ENCODE peak calls at places on chromosomes 1 and 21, in nine cellular contexts. One of them, this sample, is unnamed.

GRCh38 chr21:32641715-32642698 is 29.8 kb upstream of the CFAP298 start:
- DNase-seq in GM12878: no peak
- DNase-seq in choroid plexus epithelial cell: no peak
- DNase-seq in GM20000: no peak
- DNase-seq in RWPE1: no peak
- DNase-seq in thyroid gland: no peak
- DNase-seq in cardiac muscle cell: no peak
- DNase-seq in ascending aorta: no peak
- DNase-seq in stomach: no peak
- DNase-seq in this sample: no peak

GRCh38 chr1:221567859-221568507 is 173.9 kb downstream of the DUSP10 start:
- DNase-seq in GM12878: no peak
- DNase-seq in choroid plexus epithelial cell: no peak
- DNase-seq in GM20000: no peak
- DNase-seq in RWPE1: no peak
- DNase-seq in thyroid gland: no peak
- DNase-seq in cardiac muscle cell: no peak
- DNase-seq in ascending aorta: no peak
- DNase-seq in stomach: no peak
- DNase-seq in this sample: no peak

GRCh38 chr1:3249846-3250501 is 181.0 kb downstream of the PRDM16 start:
- DNase-seq in GM12878: no peak
- DNase-seq in choroid plexus epithelial cell: no peak
- DNase-seq in GM20000: no peak
- DNase-seq in RWPE1: no peak
- DNase-seq in thyroid gland: no peak
- DNase-seq in cardiac muscle cell: no peak
- DNase-seq in ascending aorta: no peak
- DNase-seq in stomach: peak
- DNase-seq in this sample: no peak

GRCh38 chr1:184152944-184153343 is 101.4 kb downstream of the TSEN15 start:
- DNase-seq in GM12878: no peak
- DNase-seq in choroid plexus epithelial cell: no peak
- DNase-seq in GM20000: no peak
- DNase-seq in RWPE1: no peak
- DNase-seq in thyroid gland: no peak
- DNase-seq in cardiac muscle cell: no peak
- DNase-seq in ascending aorta: no peak
- DNase-seq in stomach: no peak
- DNase-seq in this sample: no peak

GRCh38 chr1:11525151-11525505 is 46.2 kb downstream of the DISP3 start:
- DNase-seq in GM12878: no peak
- DNase-seq in choroid plexus epithelial cell: no peak
- DNase-seq in GM20000: no peak
- DNase-seq in RWPE1: no peak
- DNase-seq in thyroid gland: no peak
- DNase-seq in cardiac muscle cell: no peak
- DNase-seq in ascending aorta: no peak
- DNase-seq in stomach: no peak
- DNase-seq in this sample: no peak

GRCh38 chr1:52925571-52926005 is 1.5 kb upstream of the SCP2 start:
- DNase-seq in GM12878: no peak
- DNase-seq in choroid plexus epithelial cell: peak
- DNase-seq in GM20000: no peak
- DNase-seq in RWPE1: no peak
- DNase-seq in thyroid gland: peak
- DNase-seq in cardiac muscle cell: no peak
- DNase-seq in ascending aorta: no peak
- DNase-seq in stomach: no peak
- DNase-seq in this sample: no peak

GRCh38 chr1:27536004-27536757 is 46.2 kb upstream of the WASF2 start:
- DNase-seq in GM12878: no peak
- DNase-seq in choroid plexus epithelial cell: no peak
- DNase-seq in GM20000: no peak
- DNase-seq in RWPE1: no peak
- DNase-seq in thyroid gland: no peak
- DNase-seq in cardiac muscle cell: no peak
- DNase-seq in ascending aorta: no peak
- DNase-seq in stomach: no peak
- DNase-seq in this sample: no peak

GRCh38 chr1:196400478-196401453 is 207.5 kb downstream of the KCNT2 start:
- DNase-seq in GM12878: no peak
- DNase-seq in choroid plexus epithelial cell: peak
- DNase-seq in GM20000: no peak
- DNase-seq in RWPE1: no peak
- DNase-seq in thyroid gland: peak
- DNase-seq in cardiac muscle cell: no peak
- DNase-seq in ascending aorta: no peak
- DNase-seq in stomach: no peak
- DNase-seq in this sample: no peak

GRCh38 chr1:24117722-24118409 is 5.9 kb upstream of the MYOM3 start:
- DNase-seq in GM12878: no peak
- DNase-seq in choroid plexus epithelial cell: peak
- DNase-seq in GM20000: no peak
- DNase-seq in RWPE1: peak
- DNase-seq in thyroid gland: no peak
- DNase-seq in cardiac muscle cell: no peak
- DNase-seq in ascending aorta: no peak
- DNase-seq in stomach: peak
- DNase-seq in this sample: no peak

GRCh38 chr1:10835423-10836421 is 39.3 kb upstream of the CASZ1 start:
- DNase-seq in GM12878: no peak
- DNase-seq in choroid plexus epithelial cell: peak
- DNase-seq in GM20000: no peak
- DNase-seq in RWPE1: peak
- DNase-seq in thyroid gland: peak
- DNase-seq in cardiac muscle cell: peak
- DNase-seq in ascending aorta: no peak
- DNase-seq in stomach: peak
- DNase-seq in this sample: peak

GRCh38 chr1:29249170-29249691 is 12.9 kb downstream of the PTPRU start:
- DNase-seq in GM12878: no peak
- DNase-seq in choroid plexus epithelial cell: peak
- DNase-seq in GM20000: no peak
- DNase-seq in RWPE1: no peak
- DNase-seq in thyroid gland: no peak
- DNase-seq in cardiac muscle cell: no peak
- DNase-seq in ascending aorta: no peak
- DNase-seq in stomach: no peak
- DNase-seq in this sample: peak

GRCh38 chr21:44950016-44950326 is 10.1 kb downstream of the SLX9 start:
- DNase-seq in GM12878: no peak
- DNase-seq in choroid plexus epithelial cell: no peak
- DNase-seq in GM20000: no peak
- DNase-seq in RWPE1: no peak
- DNase-seq in thyroid gland: no peak
- DNase-seq in cardiac muscle cell: no peak
- DNase-seq in ascending aorta: no peak
- DNase-seq in stomach: no peak
- DNase-seq in this sample: no peak
- TF ChIP-seq CTCF in GM12878: no peak
- TF ChIP-seq CTCF in choroid plexus epithelial cell: no peak
- TF ChIP-seq CTCF in GM20000: no peak
- TF ChIP-seq CTCF in RWPE1: no peak
- TF ChIP-seq CTCF in thyroid gland: no peak
- TF ChIP-seq CTCF in cardiac muscle cell: no peak
- TF ChIP-seq CTCF in ascending aorta: no peak
- TF ChIP-seq CTCF in stomach: no peak
- TF ChIP-seq CTCF in this sample: peak

DNA sequence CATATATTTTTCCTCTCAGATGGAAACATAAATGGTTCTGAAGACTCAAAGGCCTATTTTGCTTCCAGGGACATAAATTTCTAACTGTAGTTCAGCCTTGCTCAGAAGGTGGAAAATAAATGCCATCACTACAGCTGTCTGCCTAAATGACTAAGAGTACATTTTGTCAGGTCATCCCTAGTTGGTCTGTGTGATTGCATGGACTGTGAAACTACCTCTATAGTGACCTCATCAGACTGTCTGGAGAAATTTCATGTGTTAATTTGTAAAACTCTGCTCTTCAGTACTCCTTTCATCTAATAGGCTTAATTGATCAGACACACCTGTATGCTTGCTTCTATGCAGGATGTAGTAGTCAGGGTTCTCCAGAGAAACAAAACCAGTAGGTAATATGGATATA is 886.9 kb downstream of the AMY1C start:
- DNase-seq in GM12878: no peak
- DNase-seq in choroid plexus epithelial cell: no peak
- DNase-seq in GM20000: peak
- DNase-seq in RWPE1: peak
- DNase-seq in thyroid gland: no peak
- DNase-seq in cardiac muscle cell: no peak
- DNase-seq in ascending aorta: no peak
- DNase-seq in stomach: no peak
- DNase-seq in this sample: no peak
- TF ChIP-seq CTCF in GM12878: no peak
- TF ChIP-seq CTCF in choroid plexus epithelial cell: no peak
- TF ChIP-seq CTCF in GM20000: no peak
- TF ChIP-seq CTCF in RWPE1: no peak
- TF ChIP-seq CTCF in thyroid gland: no peak
- TF ChIP-seq CTCF in cardiac muscle cell: no peak
- TF ChIP-seq CTCF in ascending aorta: no peak
- TF ChIP-seq CTCF in stomach: no peak
- TF ChIP-seq CTCF in this sample: no peak

GRCh38 chr1:119988316-119989067 is 81.0 kb downstream of the NOTCH2 start:
- DNase-seq in GM12878: no peak
- DNase-seq in choroid plexus epithelial cell: no peak
- DNase-seq in GM20000: no peak
- DNase-seq in RWPE1: no peak
- DNase-seq in thyroid gland: no peak
- DNase-seq in cardiac muscle cell: no peak
- DNase-seq in ascending aorta: no peak
- DNase-seq in stomach: no peak
- DNase-seq in this sample: no peak
- TF ChIP-seq CTCF in GM12878: no peak
- TF ChIP-seq CTCF in choroid plexus epithelial cell: no peak
- TF ChIP-seq CTCF in GM20000: no peak
- TF ChIP-seq CTCF in RWPE1: no peak
- TF ChIP-seq CTCF in thyroid gland: no peak
- TF ChIP-seq CTCF in cardiac muscle cell: no peak
- TF ChIP-seq CTCF in ascending aorta: no peak
- TF ChIP-seq CTCF in stomach: no peak
- TF ChIP-seq CTCF in this sample: no peak

GRCh38 chr21:44931137-44931500 is 8.7 kb upstream of the SLX9 start:
- DNase-seq in GM12878: no peak
- DNase-seq in choroid plexus epithelial cell: peak
- DNase-seq in GM20000: peak
- DNase-seq in RWPE1: no peak
- DNase-seq in thyroid gland: no peak
- DNase-seq in cardiac muscle cell: no peak
- DNase-seq in ascending aorta: no peak
- DNase-seq in stomach: no peak
- DNase-seq in this sample: no peak
- TF ChIP-seq CTCF in GM12878: no peak
- TF ChIP-seq CTCF in choroid plexus epithelial cell: no peak
- TF ChIP-seq CTCF in GM20000: no peak
- TF ChIP-seq CTCF in RWPE1: no peak
- TF ChIP-seq CTCF in thyroid gland: no peak
- TF ChIP-seq CTCF in cardiac muscle cell: no peak
- TF ChIP-seq CTCF in ascending aorta: no peak
- TF ChIP-seq CTCF in stomach: no peak
- TF ChIP-seq CTCF in this sample: no peak

GRCh38 chr1:40592107-40592773 is 60.8 kb downstream of the ZNF684 start:
- DNase-seq in GM12878: no peak
- DNase-seq in choroid plexus epithelial cell: peak
- DNase-seq in GM20000: no peak
- DNase-seq in RWPE1: peak
- DNase-seq in thyroid gland: peak
- DNase-seq in cardiac muscle cell: no peak
- DNase-seq in ascending aorta: no peak
- DNase-seq in stomach: no peak
- DNase-seq in this sample: no peak
- TF ChIP-seq CTCF in GM12878: peak
- TF ChIP-seq CTCF in choroid plexus epithelial cell: peak
- TF ChIP-seq CTCF in GM20000: no peak
- TF ChIP-seq CTCF in RWPE1: peak
- TF ChIP-seq CTCF in thyroid gland: peak
- TF ChIP-seq CTCF in cardiac muscle cell: peak
- TF ChIP-seq CTCF in ascending aorta: peak
- TF ChIP-seq CTCF in stomach: no peak
- TF ChIP-seq CTCF in this sample: peak

GRCh38 chr1:247373721-247374141 is 42.1 kb upstream of the ZNF496 start:
- DNase-seq in GM12878: no peak
- DNase-seq in choroid plexus epithelial cell: peak
- DNase-seq in GM20000: peak
- DNase-seq in RWPE1: peak
- DNase-seq in thyroid gland: peak
- DNase-seq in cardiac muscle cell: peak
- DNase-seq in ascending aorta: no peak
- DNase-seq in stomach: peak
- DNase-seq in this sample: peak
- TF ChIP-seq CTCF in GM12878: peak
- TF ChIP-seq CTCF in choroid plexus epithelial cell: peak
- TF ChIP-seq CTCF in GM20000: no peak
- TF ChIP-seq CTCF in RWPE1: no peak
- TF ChIP-seq CTCF in thyroid gland: no peak
- TF ChIP-seq CTCF in cardiac muscle cell: peak
- TF ChIP-seq CTCF in ascending aorta: no peak
- TF ChIP-seq CTCF in stomach: peak
- TF ChIP-seq CTCF in this sample: no peak

GRCh38 chr1:235583511-235584001 is 66.0 kb downstream of the GNG4 start:
- DNase-seq in GM12878: no peak
- DNase-seq in choroid plexus epithelial cell: peak
- DNase-seq in GM20000: no peak
- DNase-seq in RWPE1: no peak
- DNase-seq in thyroid gland: no peak
- DNase-seq in cardiac muscle cell: no peak
- DNase-seq in ascending aorta: no peak
- DNase-seq in stomach: no peak
- DNase-seq in this sample: no peak
- TF ChIP-seq CTCF in GM12878: no peak
- TF ChIP-seq CTCF in choroid plexus epithelial cell: peak
- TF ChIP-seq CTCF in GM20000: no peak
- TF ChIP-seq CTCF in RWPE1: no peak
- TF ChIP-seq CTCF in thyroid gland: no peak
- TF ChIP-seq CTCF in cardiac muscle cell: no peak
- TF ChIP-seq CTCF in ascending aorta: no peak
- TF ChIP-seq CTCF in stomach: no peak
- TF ChIP-seq CTCF in this sample: no peak

This sample was measured in nephron progenitor cell.